ENCODE peak calls at places on chromosomes 2 and 18, in four cellular contexts. G is progenitor cell of endocrine pancreas, Y is heart left ventricle, C is heart right ventricle. N is an unnamed sample.

GRCh38 chr2:608711-609110 is 68.5 kb downstream of the TMEM18 start:
- DNase-seq in G (no peak), Y (no peak), C (no peak), N (no peak)

GRCh38 chr2:31729442-31730092 is 148.8 kb upstream of the SRD5A2 start:
- DNase-seq in G (no peak), Y (no peak), C (no peak), N (no peak)

GRCh38 chr2:165609672-165610071 is 140.2 kb downstream of the CSRNP3 start:
- DNase-seq in G (no peak), Y (no peak), C (no peak), N (no peak)

GRCh38 chr2:27932396-27932795 is 41.9 kb downstream of the BABAM2 start:
- DNase-seq in G (no peak), Y (no peak), C (no peak), N (no peak)

GRCh38 chr2:242031481-242032019 is 162.0 kb downstream of the RTP5 start:
- DNase-seq in G (no peak), Y (no peak), C (no peak), N (no peak)

GRCh38 chr2:96323849-96324248 is 1.3 kb upstream of the ITPRIPL1 start:
- DNase-seq in G (no peak), Y (no peak), C (no peak), N (no peak)

GRCh38 chr2:105449083-105449482 is 50.2 kb upstream of the FHL2 start:
- DNase-seq in G (no peak), Y (no peak), C (no peak), N (no peak)

GRCh38 chr2:99890616-99891259 is 251.7 kb downstream of the AFF3 start:
- DNase-seq in G (no peak), Y (no peak), C (no peak), N (no peak)

GRCh38 chr18:56726906-56727305 is 75.7 kb downstream of the WDR7 start:
- DNase-seq in G (no peak), Y (no peak), C (no peak), N (no peak)

GRCh38 chr2:168635065-168635577 is 167.3 kb upstream of the NOSTRIN start:
- DNase-seq in G (no peak), Y (peak), C (peak), N (no peak)

GRCh38 chr2:20582600-20583221 is 68.2 kb downstream of the HS1BP3 start:
- DNase-seq in G (no peak), Y (no peak), C (no peak), N (no peak)

GRCh38 chr2:175180701-175181103 is 808 bp downstream of the ATP5MC3 start:
- DNase-seq in G (no peak), Y (peak), C (peak), N (peak)

GRCh38 chr2:75646583-75647425 is at the start of gene MRPL19:
- DNase-seq in G (peak), Y (peak), C (peak), N (peak)

GRCh38 chr2:144133881-144134280 is 386.0 kb downstream of the ZEB2 start:
- DNase-seq in G (no peak), Y (no peak), C (no peak), N (no peak)

GRCh38 chr2:187136646-187137045 is 287.7 kb upstream of the ZSWIM2 start:
- DNase-seq in G (no peak), Y (peak), C (peak), N (no peak)

GRCh38 chr2:241519669-241520068 is 11.3 kb upstream of the STK25 start:
- DNase-seq in G (no peak), Y (no peak), C (no peak), N (no peak)

GRCh38 chr18:63311481-63312409 is 7.8 kb downstream of the BCL2 start:
- DNase-seq in G (no peak), Y (no peak), C (no peak), N (no peak)

GRCh38 chr2:61900246-61900645 is 5.2 kb upstream of the COMMD1 start:
- DNase-seq in G (no peak), Y (no peak), C (no peak), N (no peak)

DNA sequence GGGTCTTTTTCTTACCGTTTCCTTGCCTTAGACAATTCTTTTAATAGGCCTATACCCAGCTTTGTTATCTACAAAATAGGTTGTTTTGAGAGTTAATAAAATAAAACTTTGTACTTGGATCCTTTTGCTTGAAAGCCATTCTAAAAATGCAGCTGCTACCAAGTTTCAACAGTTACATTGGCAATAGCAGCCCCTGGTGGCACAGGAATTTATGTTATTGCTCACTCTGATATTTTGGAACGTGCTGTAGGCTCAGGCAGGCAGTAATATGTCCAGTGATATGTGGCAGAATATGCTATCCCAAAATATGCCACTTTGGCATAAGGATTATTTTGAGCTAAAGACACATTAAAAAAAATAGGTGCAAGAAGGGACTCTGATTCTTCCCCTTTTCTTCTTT is 6.7 kb upstream of the COMMD1 start:
- DNase-seq in G (no peak), Y (no peak), C (no peak), N (no peak)
- TF ChIP-seq CTCF in G (peak), Y (peak), C (peak), N (peak)

GRCh38 chr18:60413944-60414547 is 41.5 kb upstream of the MC4R start:
- DNase-seq in G (no peak), Y (no peak), C (no peak), N (peak)
- TF ChIP-seq CTCF in G (peak), Y (no peak), C (no peak), N (peak)

DNA sequence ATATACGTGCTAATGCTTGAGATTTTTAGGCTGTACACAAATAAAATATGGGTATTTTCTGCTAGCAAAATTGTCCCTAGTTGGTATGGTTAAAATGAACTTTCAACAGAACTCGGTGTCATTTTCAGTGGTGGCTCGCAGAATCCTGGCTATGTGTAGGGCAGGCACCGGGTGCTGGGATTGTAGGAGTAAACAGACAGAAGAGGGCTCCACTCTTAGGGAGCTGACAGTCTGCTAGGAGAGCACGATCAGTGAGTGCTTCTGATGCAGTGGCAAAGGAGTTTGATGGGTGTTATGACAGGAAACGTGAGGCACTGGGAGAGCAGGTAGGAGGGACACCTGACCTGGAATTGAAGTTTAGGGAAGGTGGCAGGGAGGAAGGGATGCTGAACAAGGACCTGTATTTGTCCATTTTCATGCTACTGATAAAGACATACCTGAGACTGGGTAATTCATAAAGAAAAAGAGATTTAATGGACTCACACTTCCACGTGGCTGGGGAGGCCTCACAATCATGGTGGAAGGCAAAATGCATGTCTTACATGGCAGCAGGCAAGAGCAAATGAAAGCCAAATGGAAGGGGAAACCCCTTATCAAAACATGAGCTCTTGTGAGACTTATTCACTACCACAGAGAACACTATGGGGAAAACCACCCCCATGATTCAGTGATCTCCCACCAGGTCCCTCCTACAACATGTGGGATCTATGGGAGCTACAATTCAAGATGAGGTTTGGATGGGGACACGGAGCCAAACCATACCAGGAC is 105.4 kb upstream of the LCLAT1 start:
- DNase-seq in G (no peak), Y (no peak), C (no peak), N (no peak)
- TF ChIP-seq CTCF in G (no peak), Y (peak), C (no peak), N (no peak)

GRCh38 chr2:201074996-201075395 is 3.2 kb downstream of the NDUFB3 start:
- DNase-seq in G (no peak), Y (no peak), C (no peak), N (no peak)

GRCh38 chr2:201070966-201071304 is 536 bp downstream of the HYCC2 start:
- DNase-seq in G (no peak), Y (no peak), C (no peak), N (no peak)

GRCh38 chr2:201073071-201073470 is 1.3 kb downstream of the NDUFB3 start:
- DNase-seq in G (no peak), Y (no peak), C (no peak), N (no peak)

GRCh38 chr2:201072201-201072530 is 365 bp downstream of the NDUFB3 start:
- DNase-seq in G (no peak), Y (no peak), C (no peak), N (no peak)

GRCh38 chr2:201071305-201072200 is at the start of the genes HYCC2 and NDUFB3:
- DNase-seq in G (peak), Y (peak), C (peak), N (peak)
- TF ChIP-seq CTCF in G (peak), Y (peak), C (peak), N (no peak)

GRCh38 chr18:75074196-75075015 is 134.5 kb downstream of the PTGR3 start:
- DNase-seq in G (no peak), Y (no peak), C (no peak), N (no peak)
- TF ChIP-seq CTCF in G (no peak), Y (no peak), C (no peak), N (no peak)

DNA sequence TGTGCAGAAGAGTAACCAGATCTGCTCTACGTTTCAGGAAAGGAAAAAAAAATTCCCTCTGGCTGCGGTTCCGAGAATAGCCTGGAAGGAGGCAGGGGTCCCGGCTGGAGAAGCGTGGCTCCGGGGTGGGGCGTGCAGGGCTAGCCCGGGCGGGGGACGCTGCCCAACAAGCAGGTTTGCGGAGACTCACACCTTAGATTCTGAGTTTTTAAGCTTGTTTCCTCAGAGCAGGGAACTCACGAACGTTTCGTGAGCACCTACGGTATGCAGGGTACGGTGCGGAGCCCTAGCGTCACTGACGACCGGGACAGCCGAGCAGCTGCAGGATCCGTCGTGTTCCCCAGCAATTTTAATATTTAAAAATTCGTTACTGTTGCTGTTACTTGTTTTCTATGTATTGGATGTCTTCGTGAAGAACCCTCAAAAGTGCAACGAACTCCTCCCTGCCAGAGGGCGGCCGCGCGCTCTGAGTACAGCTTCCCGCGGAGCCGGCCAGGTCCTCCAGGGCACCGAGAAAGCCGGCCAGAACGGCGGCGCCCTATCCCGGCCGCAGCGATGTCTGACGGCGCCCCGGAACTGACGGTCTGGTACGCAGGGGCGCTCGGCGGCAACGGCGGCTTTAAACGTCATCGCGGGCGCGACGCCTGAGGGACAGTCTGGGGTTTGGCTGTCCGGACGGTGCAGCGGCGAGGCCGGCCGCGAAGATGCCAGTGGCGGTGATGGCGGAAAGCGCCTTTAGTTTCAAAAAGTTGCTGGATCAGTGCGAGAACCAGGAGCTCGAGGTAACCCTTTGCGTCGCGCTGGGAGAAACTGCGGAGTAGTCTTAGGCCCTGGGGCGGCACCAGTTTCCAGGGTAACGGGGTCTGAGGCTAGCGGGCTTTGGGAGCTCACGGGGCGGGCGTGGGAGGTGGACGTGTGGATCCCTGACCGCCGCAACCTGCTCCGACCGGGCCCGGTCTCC is at the start of gene COPS8:
- DNase-seq in G (peak), Y (peak), C (peak), N (peak)
- TF ChIP-seq CTCF in G (peak), Y (peak), C (peak), N (peak)

GRCh38 chr2:37191747-37192146 is 3.3 kb upstream of the SULT6B1 start:
- DNase-seq in G (no peak), Y (no peak), C (no peak), N (no peak)

GRCh38 chr2:37191253-37191652 is 2.8 kb upstream of the SULT6B1 start:
- DNase-seq in G (no peak), Y (no peak), C (no peak), N (no peak)

GRCh38 chr2:37190290-37190689 is 1.8 kb upstream of the SULT6B1 start:
- DNase-seq in G (no peak), Y (no peak), C (no peak), N (no peak)

GRCh38 chr2:37188570-37188969 is at the start of gene SULT6B1:
- DNase-seq in G (no peak), Y (no peak), C (no peak), N (no peak)

DNA sequence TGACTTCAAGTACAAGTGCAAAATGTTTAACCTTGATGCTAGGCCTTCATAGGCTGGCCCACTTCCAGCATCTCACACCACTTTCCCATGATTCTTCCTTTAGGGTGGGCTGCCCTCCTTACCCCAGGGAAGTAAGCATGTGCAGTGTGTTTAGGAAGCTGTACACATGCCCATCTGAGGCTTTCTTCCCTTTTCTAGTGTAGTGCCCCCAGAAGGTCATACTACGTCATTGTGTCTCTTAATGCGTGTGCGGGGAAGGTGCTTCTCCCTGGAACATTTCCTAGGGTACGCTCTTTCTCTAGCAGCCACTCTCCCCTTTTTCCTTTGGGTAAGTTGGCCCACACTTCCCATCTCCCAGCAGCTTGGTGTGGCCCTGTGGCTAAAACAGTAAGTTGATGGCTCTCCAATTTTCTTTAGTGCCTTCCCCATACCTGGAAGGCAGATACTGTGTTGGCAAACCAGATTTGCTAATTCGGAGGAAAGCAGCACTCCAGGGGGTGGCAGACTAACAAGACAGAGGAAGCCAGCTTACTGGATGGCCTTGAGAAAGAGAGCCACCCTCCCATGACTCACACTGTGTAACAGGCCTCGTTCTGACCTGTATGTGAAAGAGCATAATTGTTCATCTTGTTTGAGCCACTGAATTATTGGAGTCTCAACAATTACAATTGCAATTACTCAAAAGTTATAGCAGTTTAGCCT is 1.1 kb upstream of the SULT6B1 start:
- DNase-seq in G (no peak), Y (no peak), C (no peak), N (no peak)
- TF ChIP-seq CTCF in G (no peak), Y (no peak), C (no peak), N (no peak)

GRCh38 chr18:11807233-11807632 is 44.0 kb upstream of the CHMP1B start:
- DNase-seq in G (no peak), Y (no peak), C (no peak), N (no peak)
- TF ChIP-seq CTCF in G (no peak), Y (no peak), C (no peak), N (no peak)

N was measured in nephron progenitor cell.